ENCODE peak calls at places on chromosomes 5 and 9, in nine cellular contexts. L, E, B, I, Q, P, N, V and C are unnamed samples.

GRCh38 chr5:163571755-163572154 is 66.3 kb downstream of the MAT2B start:
- DNase-seq in N (no peak), V (no peak), P (no peak), E (no peak), Q (no peak), B (peak), L (peak), I (no peak), C (no peak)

GRCh38 chr5:40680741-40681350 is 1.1 kb downstream of the PTGER4 start:
- DNase-seq in B (no peak), V (peak), E (no peak), I (peak), N (no peak), L (peak), P (no peak), Q (peak), C (peak)

GRCh38 chr9:113577525-113578261 is 114.2 kb downstream of the RGS3 start:
- DNase-seq in I (no peak), B (peak), L (peak), N (no peak), Q (no peak), E (no peak), P (no peak), V (no peak), C (no peak)

GRCh38 chr9:79154806-79155205 is 417.0 kb upstream of the TLE4 start:
- DNase-seq in L (peak), N (no peak), E (no peak), I (no peak), Q (no peak), B (no peak), P (no peak), V (no peak), C (no peak)

GRCh38 chr5:154743812-154744211 is 11.4 kb upstream of the LARP1 start:
- DNase-seq in N (no peak), E (no peak), V (no peak), P (no peak), L (no peak), I (no peak), B (no peak), Q (no peak), C (no peak)

GRCh38 chr5:135190345-135191083 is 156.5 kb upstream of the PITX1 start:
- DNase-seq in E (no peak), L (no peak), P (no peak), I (no peak), N (no peak), V (no peak), B (no peak), Q (no peak), C (peak)

GRCh38 chr9:3386753-3387152 is 139.0 kb downstream of the RFX3 start:
- DNase-seq in I (no peak), P (no peak), Q (no peak), N (no peak), V (no peak), E (no peak), L (no peak), B (no peak), C (no peak)

GRCh38 chr5:158121678-158122077 is 262.7 kb upstream of the CLINT1 start:
- DNase-seq in E (no peak), V (no peak), I (no peak), B (no peak), N (no peak), L (no peak), Q (no peak), P (no peak), C (no peak)

GRCh38 chr9:38229123-38229829 is 160.2 kb upstream of the SHB start:
- DNase-seq in V (no peak), Q (no peak), B (no peak), N (no peak), L (no peak), E (no peak), P (no peak), I (no peak), C (no peak)

GRCh38 chr9:84141762-84142370 is 161.3 kb downstream of the RMI1 start:
- DNase-seq in Q (no peak), L (no peak), I (no peak), N (peak), B (no peak), V (no peak), P (no peak), E (no peak), C (peak)

GRCh38 chr9:120891255-120891954 is 14.4 kb upstream of the PHF19 start:
- DNase-seq in V (no peak), B (no peak), N (peak), Q (peak), E (no peak), L (no peak), I (no peak), P (no peak), C (no peak)

GRCh38 chr9:120394058-120394669 is 185.8 kb downstream of the CDK5RAP2 start:
- DNase-seq in L (peak), P (no peak), Q (peak), E (no peak), V (peak), N (no peak), I (no peak), B (peak), C (no peak)

GRCh38 chr9:131813116-131813515 is 73.2 kb upstream of the RAPGEF1 start:
- DNase-seq in Q (no peak), L (no peak), E (no peak), V (no peak), N (no peak), P (no peak), B (no peak), I (no peak), C (no peak)

GRCh38 chr9:105993051-105993854 is 298.9 kb downstream of the TMEM38B start:
- DNase-seq in B (no peak), Q (no peak), P (no peak), V (no peak), I (no peak), E (no peak), N (no peak), L (no peak), C (peak)

GRCh38 chr5:79595086-79595485 is 17.2 kb upstream of the TENT2 start:
- DNase-seq in N (no peak), V (no peak), I (no peak), B (no peak), P (no peak), E (no peak), L (peak), Q (no peak), C (no peak)

GRCh38 chr5:151094054-151094858 is 13.4 kb upstream of the TNIP1 start:
- DNase-seq in Q (peak), V (no peak), B (no peak), E (no peak), I (peak), P (no peak), L (no peak), N (no peak), C (no peak)

GRCh38 chr5:180209137-180209581 is at the start of gene RASGEF1C:
- DNase-seq in P (peak), N (no peak), B (no peak), Q (peak), I (peak), V (peak), E (no peak), L (peak), C (peak)

GRCh38 chr5:949275-949543 is 56.5 kb downstream of the TRIP13 start:
- DNase-seq in E (no peak), B (no peak), N (no peak), Q (no peak), V (no peak), P (no peak), L (no peak), I (no peak), C (no peak)

GRCh38 chr5:565782-566445 is 41.7 kb upstream of the SLC9A3 start:
- DNase-seq in N (no peak), L (peak), V (peak), E (no peak), P (no peak), Q (peak), I (no peak), B (no peak), C (peak)

GRCh38 chr9:27888661-27889295 is 315.5 kb upstream of the C9orf72 start:
- DNase-seq in N (no peak), E (no peak), B (no peak), V (no peak), Q (peak), L (no peak), P (peak), I (peak), C (no peak)

GRCh38 chr5:133226186-133226585 is 174.4 kb downstream of the HSPA4 start:
- DNase-seq in E (no peak), P (no peak), V (no peak), L (no peak), B (no peak), I (no peak), Q (no peak), N (no peak), C (no peak)

GRCh38 chr5:134769206-134769605 is 10.6 kb downstream of the DDX46 start:
- DNase-seq in N (no peak), I (no peak), B (peak), Q (no peak), L (peak), V (no peak), E (no peak), P (no peak), C (no peak)

GRCh38 chr5:171927345-171927941 is 79.0 kb downstream of the FBXW11 start:
- DNase-seq in P (no peak), L (no peak), E (no peak), V (no peak), B (no peak), Q (no peak), I (no peak), N (no peak), C (no peak)

GRCh38 chr9:95283678-95284077 is 33.8 kb downstream of the FANCC start:
- DNase-seq in N (no peak), I (no peak), L (no peak), P (no peak), Q (no peak), B (peak), V (no peak), E (no peak), C (no peak)